ENCODE peak calls at places on chromosomes 13 and 19, in seven cellular contexts. O, R, V, K, M, Y and F are unnamed samples.

GRCh38 chr13:51020600-51020999 is 90.5 kb downstream of the C13orf42 start:
- DNase-seq in O (no peak), R (no peak), V (no peak), K (no peak), M (no peak), Y (no peak), F (no peak)

GRCh38 chr13:103067751-103068563 is 1.7 kb upstream of the SLC10A2 start:
- DNase-seq in O (no peak), R (peak), V (no peak), K (peak), M (no peak), Y (no peak), F (peak)

GRCh38 chr13:59270327-59270726 is 893.4 kb downstream of the DIAPH3 start:
- DNase-seq in O (no peak), R (no peak), V (no peak), K (no peak), M (no peak), Y (no peak), F (no peak)

GRCh38 chr19:2048959-2049740 is 1.9 kb downstream of the MKNK2 start:
- DNase-seq in O (no peak), R (no peak), V (no peak), K (peak), M (peak), Y (no peak), F (no peak)

GRCh38 chr19:47240996-47241918 is 10.3 kb upstream of the BBC3 start:
- DNase-seq in O (peak), R (peak), V (no peak), K (peak), M (peak), Y (peak), F (peak)

GRCh38 chr13:94860981-94861407 is 148.6 kb upstream of the SOX21 start:
- DNase-seq in O (peak), R (no peak), V (no peak), K (no peak), M (peak), Y (no peak), F (no peak)

GRCh38 chr13:73776137-73776785 is 357.9 kb downstream of the KLF12 start:
- DNase-seq in O (peak), R (no peak), V (no peak), K (no peak), M (no peak), Y (no peak), F (no peak)

GRCh38 chr13:22063416-22064124 is 392.7 kb downstream of the FGF9 start:
- DNase-seq in O (no peak), R (no peak), V (no peak), K (no peak), M (no peak), Y (no peak), F (no peak)

GRCh38 chr19:46714523-46715106 is 2.3 kb downstream of the PRKD2 start:
- DNase-seq in O (no peak), R (peak), V (no peak), K (no peak), M (peak), Y (no peak), F (no peak)

GRCh38 chr19:27966390-27966816 is 1246.5 kb downstream of the UQCRFS1 start:
- DNase-seq in O (no peak), R (no peak), V (no peak), K (no peak), M (no peak), Y (no peak), F (peak)

GRCh38 chr13:60627071-60627686 is 230.2 kb downstream of the TDRD3 start:
- DNase-seq in O (peak), R (peak), V (peak), K (peak), M (peak), Y (no peak), F (peak)

GRCh38 chr19:5495792-5496191 is 40.6 kb downstream of the ZNRF4 start:
- DNase-seq in O (no peak), R (no peak), V (no peak), K (no peak), M (no peak), Y (no peak), F (no peak)

GRCh38 chr13:100106005-100106404 is 17.1 kb downstream of the PCCA start:
- DNase-seq in O (peak), R (no peak), V (no peak), K (no peak), M (peak), Y (no peak), F (no peak)

GRCh38 chr13:39777527-39778061 is 122.1 kb downstream of the COG6 start:
- DNase-seq in O (peak), R (no peak), V (no peak), K (no peak), M (peak), Y (peak), F (peak)

GRCh38 chr13:21925720-21926119 is 254.8 kb downstream of the FGF9 start:
- DNase-seq in O (no peak), R (no peak), V (no peak), K (peak), M (no peak), Y (no peak), F (peak)

GRCh38 chr19:9323557-9323918 is 441 bp upstream of the ZNF559 start:
- DNase-seq in O (peak), R (no peak), V (no peak), K (peak), M (no peak), Y (peak), F (peak)

GRCh38 chr13:51221674-51222509 is at the start of gene FAM124A:
- DNase-seq in O (peak), R (peak), V (peak), K (no peak), M (peak), Y (no peak), F (peak)

GRCh38 chr19:40959338-40959737 is 31.7 kb upstream of the CYP2B6 start:
- DNase-seq in O (no peak), R (no peak), V (no peak), K (no peak), M (no peak), Y (no peak), F (no peak)

GRCh38 chr19:31132753-31133110 is 216.5 kb downstream of the TSHZ3 start:
- DNase-seq in O (no peak), R (no peak), V (no peak), K (no peak), M (no peak), Y (no peak), F (no peak)

GRCh38 chr19:1650627-1651009 is 1.8 kb downstream of the TCF3 start:
- DNase-seq in O (peak), R (no peak), V (peak), K (no peak), M (peak), Y (no peak), F (peak)

GRCh38 chr19:2117215-2117960 is 20.7 kb downstream of the IZUMO4 start:
- DNase-seq in O (no peak), R (no peak), V (no peak), K (no peak), M (no peak), Y (no peak), F (no peak)

GRCh38 chr13:51557875-51558604 is 26.2 kb upstream of the WDFY2 start:
- DNase-seq in O (peak), R (no peak), V (no peak), K (no peak), M (peak), Y (no peak), F (no peak)

GRCh38 chr13:42001580-42001979 is 40.7 kb upstream of the VWA8 start:
- DNase-seq in O (peak), R (peak), V (no peak), K (peak), M (peak), Y (peak), F (peak)

GRCh38 chr13:113648218-113648615 is 9.8 kb downstream of the ATP4B start:
- DNase-seq in O (no peak), R (no peak), V (no peak), K (no peak), M (no peak), Y (no peak), F (no peak)

GRCh38 chr13:99661791-99662190 is 160.5 kb downstream of the TM9SF2 start:
- DNase-seq in O (no peak), R (peak), V (peak), K (peak), M (no peak), Y (no peak), F (peak)

GRCh38 chr13:73272831-73273230 is 214.0 kb downstream of the KLF5 start:
- DNase-seq in O (no peak), R (no peak), V (no peak), K (no peak), M (no peak), Y (no peak), F (no peak)

GRCh38 chr13:94063096-94063495 is 416.4 kb downstream of the DCT start:
- DNase-seq in O (peak), R (no peak), V (no peak), K (no peak), M (peak), Y (no peak), F (no peak)

GRCh38 chr19:5850743-5851293 is 431 bp downstream of the FUT3 start:
- DNase-seq in O (peak), R (no peak), V (no peak), K (no peak), M (peak), Y (no peak), F (no peak)

GRCh38 chr19:28899703-28900102 is 313.2 kb downstream of the UQCRFS1 start:
- DNase-seq in O (peak), R (no peak), V (no peak), K (no peak), M (no peak), Y (no peak), F (no peak)

GRCh38 chr19:48836089-48837017 is at the start of gene HSD17B14:
- DNase-seq in O (no peak), R (peak), V (peak), K (peak), M (peak), Y (peak), F (peak)

GRCh38 chr13:19860884-19861655 is 2.4 kb downstream of the ZMYM5 start:
- DNase-seq in O (peak), R (no peak), V (peak), K (no peak), M (peak), Y (peak), F (peak)

GRCh38 chr13:102693781-102694180 is 1.1 kb downstream of the METTL21C start:
- DNase-seq in O (peak), R (no peak), V (no peak), K (no peak), M (no peak), Y (no peak), F (no peak)

GRCh38 chr13:98879965-98880364 is 97.9 kb downstream of the DOCK9 start:
- DNase-seq in O (no peak), R (no peak), V (no peak), K (no peak), M (no peak), Y (no peak), F (no peak)

GRCh38 chr19:47369923-47370625 is 21.0 kb downstream of the DHX34 start:
- DNase-seq in O (peak), R (no peak), V (no peak), K (no peak), M (peak), Y (no peak), F (no peak)

GRCh38 chr19:48501961-48502719 is 9.5 kb downstream of the LMTK3 start:
- DNase-seq in O (no peak), R (peak), V (peak), K (peak), M (peak), Y (peak), F (peak)

GRCh38 chr19:38210458-38210987 is 13.5 kb downstream of the DPF1 start:
- DNase-seq in O (peak), R (peak), V (peak), K (peak), M (peak), Y (no peak), F (peak)

GRCh38 chr19:35344511-35345031 is 3.1 kb upstream of the FFAR1 start:
- DNase-seq in O (no peak), R (peak), V (no peak), K (peak), M (no peak), Y (no peak), F (no peak)

GRCh38 chr19:33040994-33041827 is 23.5 kb downstream of the RHPN2 start:
- DNase-seq in O (no peak), R (no peak), V (no peak), K (no peak), M (peak), Y (no peak), F (no peak)
- H3K27ac ChIP-seq in O (no peak), R (peak), V (no peak), K (no peak), M (peak), Y (no peak), F (no peak)

DNA sequence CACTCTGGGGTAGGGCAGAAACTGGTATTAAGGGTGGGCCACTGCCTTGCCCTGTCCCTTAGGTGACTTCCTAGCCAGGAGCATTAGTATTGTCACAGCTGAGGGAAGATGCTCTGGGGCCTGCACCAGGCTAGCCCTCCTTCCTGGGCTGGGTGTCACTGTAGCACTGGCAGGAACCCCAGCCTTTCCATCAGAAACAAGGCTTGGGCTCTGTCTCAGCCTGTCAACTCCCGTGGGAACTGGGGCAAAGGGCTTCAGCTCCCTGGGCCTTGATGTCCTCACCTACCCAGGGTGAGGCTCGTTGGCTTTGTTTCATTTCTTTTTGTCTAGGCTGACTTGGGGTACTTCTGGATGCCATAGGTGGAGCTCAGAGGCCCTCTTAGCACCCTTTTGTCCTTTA is 18.0 kb downstream of the PAF1 start:
- DNase-seq in O (peak), R (no peak), V (no peak), K (no peak), M (no peak), Y (no peak), F (no peak)
- H2AK5ac ChIP-seq in O (peak), R (no peak), V (no peak), K (no peak), M (no peak), Y (no peak), F (no peak)

GRCh38 chr13:30821421-30821820 is 84.7 kb upstream of the MEDAG start:
- DNase-seq in O (no peak), R (no peak), V (no peak), K (no peak), M (no peak), Y (no peak), F (no peak)

GRCh38 chr13:30819136-30819875 is 84.0 kb downstream of the ALOX5AP start:
- DNase-seq in O (no peak), R (no peak), V (no peak), K (no peak), M (peak), Y (no peak), F (no peak)

GRCh38 chr13:30816733-30817132 is 81.4 kb downstream of the ALOX5AP start:
- DNase-seq in O (no peak), R (no peak), V (no peak), K (no peak), M (no peak), Y (no peak), F (no peak)

DNA sequence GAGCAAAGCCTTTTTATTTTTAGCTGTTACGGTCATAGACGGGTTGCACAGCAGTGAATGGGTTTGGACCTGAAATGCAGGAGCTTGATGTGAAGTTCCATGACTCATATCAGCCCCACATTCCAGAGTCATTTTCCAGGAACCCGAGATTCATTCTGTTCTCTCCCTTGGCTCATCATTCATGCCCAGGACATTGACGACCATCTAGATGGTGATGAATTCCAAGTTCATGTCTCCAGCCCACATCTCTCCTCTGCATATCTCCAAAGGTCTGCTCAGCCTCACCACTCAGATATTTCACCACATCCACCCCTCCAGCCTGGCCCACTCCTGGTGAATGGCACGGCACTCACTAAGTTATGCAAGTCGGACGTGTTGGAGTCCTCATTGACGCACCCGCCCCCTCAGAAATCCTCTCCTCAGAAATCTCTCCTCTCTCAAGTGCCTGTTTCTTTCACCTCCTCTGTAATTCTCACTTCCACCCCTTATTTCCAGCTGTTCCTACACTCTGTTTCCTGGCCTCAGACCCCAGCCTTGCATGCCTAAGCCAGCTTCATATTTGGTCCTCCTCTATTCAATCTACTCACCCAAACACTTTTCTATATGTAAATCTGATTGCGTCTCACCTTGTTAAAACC is 83.1 kb downstream of the ALOX5AP start:
- DNase-seq in O (peak), R (no peak), V (no peak), K (no peak), M (peak), Y (no peak), F (no peak)
- H3K27ac ChIP-seq in O (no peak), R (no peak), V (no peak), K (no peak), M (peak), Y (no peak), F (no peak)

DNA sequence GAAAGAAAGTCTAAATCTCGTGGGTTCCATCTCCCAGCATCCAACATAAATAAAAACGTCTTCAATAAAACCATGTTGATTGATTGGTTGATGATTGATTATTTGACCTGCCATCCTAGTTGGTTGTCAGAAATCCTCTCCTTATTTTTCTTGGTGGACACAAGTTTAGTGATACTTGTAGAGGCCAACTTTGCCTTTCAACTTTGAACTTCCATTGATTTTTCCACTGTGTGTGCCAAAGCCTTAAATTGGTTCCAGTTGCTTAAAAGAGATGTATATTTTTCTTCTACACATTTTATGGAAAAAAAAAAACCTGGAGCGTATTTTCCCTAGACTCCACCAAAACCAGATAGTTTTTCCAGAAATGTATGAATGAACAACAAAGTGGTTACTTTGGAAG is 85.0 kb downstream of the MBNL2 start:
- DNase-seq in O (no peak), R (no peak), V (no peak), K (no peak), M (no peak), Y (no peak), F (no peak)
- H2AK5ac ChIP-seq in O (no peak), R (no peak), V (no peak), K (no peak), M (no peak), Y (no peak), F (no peak)

GRCh38 chr19:8192227-8192820 is 16.8 kb upstream of the CERS4 start:
- DNase-seq in O (no peak), R (no peak), V (no peak), K (peak), M (no peak), Y (peak), F (peak)

GRCh38 chr19:8196271-8196908 is 12.8 kb upstream of the CERS4 start:
- DNase-seq in O (no peak), R (no peak), V (no peak), K (no peak), M (no peak), Y (no peak), F (peak)

GRCh38 chr19:8194528-8195275 is 14.5 kb upstream of the CERS4 start:
- DNase-seq in O (no peak), R (no peak), V (no peak), K (no peak), M (no peak), Y (no peak), F (no peak)
- H3K27ac ChIP-seq in O (no peak), R (no peak), V (no peak), K (no peak), M (no peak), Y (no peak), F (no peak)

GRCh38 chr13:57250472-57250871 is 83.5 kb downstream of the PRR20E start:
- DNase-seq in O (no peak), R (no peak), V (no peak), K (no peak), M (no peak), Y (no peak), F (no peak)

DNA sequence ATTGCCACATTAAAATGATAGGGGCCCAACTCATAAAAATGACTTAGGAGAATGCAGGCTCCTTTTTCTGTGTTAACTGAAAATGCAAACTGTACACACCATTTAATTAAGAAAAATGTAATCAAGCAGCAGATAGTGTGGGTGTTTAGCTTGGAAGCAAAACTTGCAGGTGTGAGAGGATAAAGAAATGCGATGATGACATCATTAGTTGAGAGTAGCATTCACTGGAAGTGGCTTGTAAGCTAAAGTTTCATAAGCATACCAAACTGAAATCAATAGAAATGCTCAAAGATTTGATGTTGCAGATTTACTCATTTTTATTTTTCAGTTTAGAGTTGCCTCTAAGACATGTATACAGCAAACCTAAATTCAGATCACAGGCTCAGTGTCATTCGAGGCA is 86.6 kb downstream of the PRR20E start:
- DNase-seq in O (no peak), R (no peak), V (no peak), K (no peak), M (no peak), Y (no peak), F (no peak)
- H2AK5ac ChIP-seq in O (no peak), R (no peak), V (no peak), K (no peak), M (no peak), Y (no peak), F (no peak)

DNA sequence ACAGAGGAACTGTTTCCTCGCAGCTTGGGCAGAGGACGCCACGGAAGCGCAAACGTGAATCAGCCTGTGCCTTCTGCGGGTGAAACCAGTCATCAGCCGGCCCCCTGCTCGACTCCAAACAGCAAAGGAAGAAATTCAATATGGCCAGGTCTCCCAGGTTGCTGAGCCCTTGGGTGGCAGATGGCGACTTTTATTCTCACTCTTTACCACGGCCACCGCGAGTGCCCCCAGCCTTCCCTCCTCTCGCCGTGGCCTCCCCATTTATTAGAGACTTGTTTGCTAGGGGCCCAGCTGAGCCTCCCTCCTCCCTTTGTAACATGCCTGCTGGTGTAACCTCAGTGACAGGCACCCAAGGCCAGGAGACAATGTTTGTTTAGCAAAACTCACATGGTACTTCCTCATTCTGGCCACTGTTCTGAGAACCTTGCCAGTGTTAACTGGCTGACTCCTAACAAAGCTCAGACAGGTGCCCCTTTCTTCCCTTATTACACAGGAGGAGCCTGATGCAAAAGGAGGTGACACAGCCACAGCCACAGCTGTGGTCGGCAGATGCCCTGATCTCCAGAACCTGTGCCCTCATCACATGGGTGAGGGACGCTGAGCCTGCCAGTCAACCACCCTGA is 5.8 kb downstream of the RAB20 start:
- DNase-seq in O (no peak), R (no peak), V (no peak), K (no peak), M (no peak), Y (no peak), F (no peak)
- H3K27ac ChIP-seq in O (no peak), R (no peak), V (no peak), K (no peak), M (no peak), Y (no peak), F (no peak)

GRCh38 chr19:55400281-55401087 is 7.1 kb downstream of the UBE2S start:
- DNase-seq in O (no peak), R (no peak), V (no peak), K (no peak), M (no peak), Y (peak), F (no peak)
- H2AK5ac ChIP-seq in O (no peak), R (no peak), V (no peak), K (no peak), M (no peak), Y (no peak), F (no peak)

GRCh38 chr13:25881136-25881926 is 170.5 kb downstream of the SHISA2 start:
- DNase-seq in O (no peak), R (no peak), V (no peak), K (no peak), M (peak), Y (no peak), F (no peak)
- H3K27ac ChIP-seq in O (no peak), R (no peak), V (peak), K (no peak), M (peak), Y (no peak), F (no peak)